ENCODE peak calls at places on chromosome 7, in six cellular contexts. One of them, this sample, is unnamed.

GRCh38 chr7:43669286-43670081 is 59.8 kb downstream of the COA1 start:
- DNase-seq in A549: peak; percentile 30
- DNase-seq in upper lobe of right lung: no peak
- DNase-seq in cardiac muscle cell: no peak
- DNase-seq in sigmoid colon: no peak
- DNase-seq in NCI-H1105: no peak
- DNase-seq in this sample: no peak

GRCh38 chr7:22884911-22885823 is 62.5 kb upstream of the TOMM7 start:
- DNase-seq in A549: no peak
- DNase-seq in upper lobe of right lung: no peak
- DNase-seq in cardiac muscle cell: no peak
- DNase-seq in sigmoid colon: no peak
- DNase-seq in NCI-H1105: no peak
- DNase-seq in this sample: no peak

GRCh38 chr7:105473163-105473562 is 48.9 kb downstream of the PUS7 start:
- DNase-seq in A549: peak; percentile 39
- DNase-seq in upper lobe of right lung: no peak
- DNase-seq in cardiac muscle cell: no peak
- DNase-seq in sigmoid colon: no peak
- DNase-seq in NCI-H1105: no peak
- DNase-seq in this sample: no peak

GRCh38 chr7:66699998-66700397 is 40.5 kb upstream of the RABGEF1 start:
- DNase-seq in A549: no peak
- DNase-seq in upper lobe of right lung: no peak
- DNase-seq in cardiac muscle cell: no peak
- DNase-seq in sigmoid colon: no peak
- DNase-seq in NCI-H1105: no peak
- DNase-seq in this sample: no peak

GRCh38 chr7:50962962-50963374 is 180.3 kb upstream of the GRB10 start:
- DNase-seq in A549: peak; percentile 83
- DNase-seq in upper lobe of right lung: peak; percentile 81
- DNase-seq in cardiac muscle cell: no peak
- DNase-seq in sigmoid colon: peak; percentile 76
- DNase-seq in NCI-H1105: peak; percentile 69
- DNase-seq in this sample: peak; percentile 75

GRCh38 chr7:120353171-120353570 is 80.2 kb downstream of the KCND2 start:
- DNase-seq in A549: no peak
- DNase-seq in upper lobe of right lung: no peak
- DNase-seq in cardiac muscle cell: no peak
- DNase-seq in sigmoid colon: no peak
- DNase-seq in NCI-H1105: no peak
- DNase-seq in this sample: no peak

GRCh38 chr7:155590215-155591023 is 44.1 kb upstream of the CNPY1 start:
- DNase-seq in A549: no peak
- DNase-seq in upper lobe of right lung: peak; percentile 90
- DNase-seq in cardiac muscle cell: peak; percentile 45
- DNase-seq in sigmoid colon: no peak
- DNase-seq in NCI-H1105: no peak
- DNase-seq in this sample: peak; percentile 93

GRCh38 chr7:55429835-55430499 is 64.8 kb downstream of the LANCL2 start:
- DNase-seq in A549: no peak
- DNase-seq in upper lobe of right lung: no peak
- DNase-seq in cardiac muscle cell: no peak
- DNase-seq in sigmoid colon: no peak
- DNase-seq in NCI-H1105: no peak
- DNase-seq in this sample: no peak

GRCh38 chr7:149734514-149735075 is 38.8 kb downstream of the ZNF467 start:
- DNase-seq in A549: no peak
- DNase-seq in upper lobe of right lung: no peak
- DNase-seq in cardiac muscle cell: no peak
- DNase-seq in sigmoid colon: peak; percentile 60
- DNase-seq in NCI-H1105: no peak
- DNase-seq in this sample: peak; percentile 40

GRCh38 chr7:118080947-118081346 is 103.0 kb upstream of the LSM8 start:
- DNase-seq in A549: peak; percentile 57
- DNase-seq in upper lobe of right lung: no peak
- DNase-seq in cardiac muscle cell: no peak
- DNase-seq in sigmoid colon: no peak
- DNase-seq in NCI-H1105: no peak
- DNase-seq in this sample: no peak

GRCh38 chr7:128166603-128167315 is 74.3 kb upstream of the LEP start:
- DNase-seq in A549: no peak
- DNase-seq in upper lobe of right lung: no peak
- DNase-seq in cardiac muscle cell: peak; percentile 47
- DNase-seq in sigmoid colon: no peak
- DNase-seq in NCI-H1105: peak; percentile 23
- DNase-seq in this sample: no peak

GRCh38 chr7:90931996-90932912 is 332.0 kb upstream of the FZD1 start:
- DNase-seq in A549: no peak
- DNase-seq in upper lobe of right lung: no peak
- DNase-seq in cardiac muscle cell: no peak
- DNase-seq in sigmoid colon: no peak
- DNase-seq in NCI-H1105: no peak
- DNase-seq in this sample: no peak

GRCh38 chr7:120825576-120825975 is 32.4 kb downstream of the TSPAN12 start:
- DNase-seq in A549: no peak
- DNase-seq in upper lobe of right lung: no peak
- DNase-seq in cardiac muscle cell: no peak
- DNase-seq in sigmoid colon: no peak
- DNase-seq in NCI-H1105: no peak
- DNase-seq in this sample: no peak

GRCh38 chr7:158252837-158253669 is 334.6 kb downstream of the PTPRN2 start:
- DNase-seq in A549: no peak
- DNase-seq in upper lobe of right lung: peak; percentile 61
- DNase-seq in cardiac muscle cell: no peak
- DNase-seq in sigmoid colon: peak; percentile 55
- DNase-seq in NCI-H1105: no peak
- DNase-seq in this sample: peak; percentile 45

GRCh38 chr7:44286618-44287487 is 38.5 kb downstream of the CAMK2B start:
- DNase-seq in A549: no peak
- DNase-seq in upper lobe of right lung: peak; percentile 60
- DNase-seq in cardiac muscle cell: no peak
- DNase-seq in sigmoid colon: peak; percentile 60
- DNase-seq in NCI-H1105: no peak
- DNase-seq in this sample: peak; percentile 34

GRCh38 chr7:2943851-2944601 is 99.6 kb downstream of the CARD11 start:
- DNase-seq in A549: no peak
- DNase-seq in upper lobe of right lung: peak; percentile 52
- DNase-seq in cardiac muscle cell: no peak
- DNase-seq in sigmoid colon: peak; percentile 59
- DNase-seq in NCI-H1105: no peak
- DNase-seq in this sample: peak; percentile 33

GRCh38 chr7:94183289-94183749 is 179.2 kb upstream of the BET1 start:
- DNase-seq in A549: peak; percentile 98
- DNase-seq in upper lobe of right lung: no peak
- DNase-seq in cardiac muscle cell: no peak
- DNase-seq in sigmoid colon: no peak
- DNase-seq in NCI-H1105: no peak
- DNase-seq in this sample: peak; percentile 38

GRCh38 chr7:20596653-20597052 is 18.8 kb upstream of the ABCB5 start:
- DNase-seq in A549: no peak
- DNase-seq in upper lobe of right lung: no peak
- DNase-seq in cardiac muscle cell: no peak
- DNase-seq in sigmoid colon: no peak
- DNase-seq in NCI-H1105: no peak
- DNase-seq in this sample: no peak

GRCh38 chr7:494261-494687 is 25.4 kb downstream of the PDGFA start:
- DNase-seq in A549: no peak
- DNase-seq in upper lobe of right lung: peak; percentile 59
- DNase-seq in cardiac muscle cell: no peak
- DNase-seq in sigmoid colon: peak; percentile 61
- DNase-seq in NCI-H1105: no peak
- DNase-seq in this sample: peak; percentile 34